ENCODE peak calls at places on chromosome 13, in nine cellular contexts. W is mucosa of descending colon; X is neural progenitor cell; B is A549; Z is transverse colon; V is upper lobe of left lung; U is thoracic aorta; G is CD8-positive, alpha-beta T cell; I is body of pancreas. J is an unnamed sample.

GRCh38 chr13:51585696-51586095 is 1.4 kb downstream of the WDFY2 start:
- DNase-seq in W (no peak), X (no peak), B (no peak), Z (no peak), V (no peak), U (no peak), G (no peak), I (no peak), J (no peak)

GRCh38 chr13:100811431-100811830 is 136.8 kb upstream of the TMTC4 start:
- DNase-seq in W (no peak), X (no peak), B (no peak), Z (no peak), V (no peak), U (no peak), G (no peak), I (no peak), J (no peak)

GRCh38 chr13:39257642-39258041 is 219.4 kb downstream of the NHLRC3 start:
- DNase-seq in W (no peak), X (no peak), B (no peak), Z (no peak), V (no peak), U (no peak), G (no peak), I (no peak), J (no peak)

GRCh38 chr13:59880468-59880867 is 283.3 kb downstream of the DIAPH3 start:
- DNase-seq in W (no peak), X (no peak), B (no peak), Z (no peak), V (no peak), U (no peak), G (no peak), I (no peak), J (no peak)

GRCh38 chr13:77928909-77929308 is 10.3 kb upstream of the EDNRB start:
- DNase-seq in W (no peak), X (no peak), B (no peak), Z (no peak), V (no peak), U (no peak), G (no peak), I (no peak), J (no peak)

GRCh38 chr13:38687246-38688229 is 661 bp downstream of the FREM2 start:
- DNase-seq in W (peak; percentile 7), X (peak; percentile 68), B (no peak), Z (no peak), V (peak; percentile 87), U (no peak), G (no peak), I (peak; percentile 28), J (no peak)

GRCh38 chr13:24050796-24051715 is 109.5 kb upstream of the SPATA13 start:
- DNase-seq in W (no peak), X (no peak), B (no peak), Z (no peak), V (no peak), U (no peak), G (no peak), I (no peak), J (no peak)

GRCh38 chr13:59532405-59532804 is 631.3 kb downstream of the DIAPH3 start:
- DNase-seq in W (no peak), X (no peak), B (no peak), Z (no peak), V (no peak), U (no peak), G (no peak), I (no peak), J (no peak)

GRCh38 chr13:86974251-86974994 is 696.7 kb upstream of the SLITRK5 start:
- DNase-seq in W (no peak), X (no peak), B (no peak), Z (no peak), V (peak; percentile 21), U (no peak), G (no peak), I (no peak), J (no peak)

GRCh38 chr13:50104493-50104892 is 89.2 kb downstream of the KCNRG start:
- DNase-seq in W (no peak), X (no peak), B (no peak), Z (no peak), V (no peak), U (no peak), G (no peak), I (no peak), J (no peak)

GRCh38 chr13:68257111-68257842 is 1027.1 kb upstream of the PCDH9 start:
- DNase-seq in W (no peak), X (no peak), B (no peak), Z (no peak), V (no peak), U (no peak), G (no peak), I (no peak), J (no peak)

GRCh38 chr13:40200273-40200978 is 466.0 kb downstream of the FOXO1 start:
- DNase-seq in W (no peak), X (no peak), B (no peak), Z (no peak), V (no peak), U (no peak), G (no peak), I (no peak), J (no peak)

GRCh38 chr13:36332986-36333385 is 13.2 kb downstream of the SPART start:
- DNase-seq in W (no peak), X (no peak), B (no peak), Z (no peak), V (no peak), U (no peak), G (no peak), I (no peak), J (no peak)

GRCh38 chr13:88908896-88909535 is 1237.8 kb downstream of the SLITRK5 start:
- DNase-seq in W (no peak), X (peak; percentile 4), B (no peak), Z (no peak), V (no peak), U (no peak), G (no peak), I (no peak), J (no peak)

GRCh38 chr13:110916671-110917142 is 1.8 kb upstream of the ANKRD10 start:
- DNase-seq in W (no peak), X (no peak), B (no peak), Z (no peak), V (no peak), U (no peak), G (no peak), I (no peak), J (no peak)

GRCh38 chr13:64529874-64530485 is 2700.2 kb downstream of the PCDH9 start:
- DNase-seq in W (no peak), X (peak; percentile 20), B (peak; percentile 1), Z (no peak), V (no peak), U (no peak), G (no peak), I (no peak), J (no peak)

GRCh38 chr13:74966814-74967213 is 515.2 kb downstream of the TBC1D4 start:
- DNase-seq in W (no peak), X (peak; percentile 41), B (no peak), Z (no peak), V (no peak), U (no peak), G (no peak), I (no peak), J (no peak)

DNA sequence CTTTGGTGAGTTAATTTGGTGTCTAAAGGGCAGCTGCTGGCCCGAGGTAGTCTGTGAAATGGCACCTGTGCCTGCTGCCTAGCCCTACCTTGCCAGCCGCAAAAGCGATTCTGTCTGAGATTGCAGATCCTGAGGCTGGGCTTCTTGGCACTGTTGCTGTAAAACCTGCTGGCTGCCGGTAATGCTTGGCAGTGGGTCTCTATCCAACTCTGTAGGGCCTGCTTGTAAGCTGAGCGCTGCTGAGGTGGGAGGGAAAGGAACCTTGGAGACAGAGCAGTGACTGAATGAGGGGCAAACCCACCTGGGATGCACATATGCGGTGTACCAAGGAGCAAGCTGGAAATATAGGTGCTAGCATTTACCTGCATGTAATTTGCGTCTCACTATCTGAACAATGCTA is 11.7 kb downstream of the LCP1 start:
- DNase-seq in W (no peak), X (no peak), B (no peak), Z (no peak), V (no peak), U (no peak), G (no peak), I (peak; percentile 32), J (no peak)
- H3K4me1 ChIP-seq in W (no peaks in the 10 kb centered on the region), X (peaks cover 14% of the 10 kb centered on the region), B (no peaks in the 10 kb centered on the region), Z (no peaks in the 10 kb centered on the region), V (peaks cover 43% of the 10 kb centered on the region), U (no peaks in the 10 kb centered on the region), G (peaks cover 98% of the 10 kb centered on the region), I (no peaks in the 10 kb centered on the region), J (peaks cover 4% of the 10 kb centered on the region)

DNA sequence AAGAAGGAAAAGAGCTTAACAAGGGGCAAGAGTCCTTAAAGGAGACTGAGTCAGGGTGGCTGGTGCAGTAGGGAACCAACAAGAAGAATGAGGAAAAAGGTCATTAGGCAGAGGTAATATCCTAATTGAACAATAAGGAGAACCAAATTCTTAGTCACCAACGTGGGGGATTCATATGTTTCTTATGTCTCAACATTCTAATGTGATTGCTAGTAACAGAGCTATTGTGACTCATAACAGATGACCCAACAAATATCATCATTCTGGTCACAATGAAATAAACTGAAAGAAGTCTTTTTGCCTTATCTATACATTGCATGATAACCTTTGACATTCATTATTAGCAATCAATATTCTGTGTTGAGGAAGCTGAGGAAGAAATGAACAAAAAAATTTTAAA is 101.7 kb downstream of the RAP2A start:
- DNase-seq in W (no peak), X (no peak), B (no peak), Z (no peak), V (no peak), U (no peak), G (no peak), I (no peak), J (no peak)
- TF ChIP-seq CTCF in W (no peak), X (no peak), B (no peak), Z (no peak), V (no peak), U (no peak), G (no peak), I (no peak), J (no peak)

GRCh38 chr13:20439261-20439660 is 86.4 kb downstream of the CRYL1 start:
- DNase-seq in W (no peak), X (no peak), B (no peak), Z (no peak), V (no peak), U (no peak), G (no peak), I (no peak), J (no peak)
- H3K4me1 ChIP-seq in W (peaks cover 16% of the 10 kb centered on the region), X (peaks cover 15% of the 10 kb centered on the region), B (no peaks in the 10 kb centered on the region), Z (peaks cover 10% of the 10 kb centered on the region), V (no peaks in the 10 kb centered on the region), U (no peaks in the 10 kb centered on the region), G (no peaks in the 10 kb centered on the region), I (peaks cover 6% of the 10 kb centered on the region), J (no peaks in the 10 kb centered on the region)

GRCh38 chr13:28056426-28056825 is 44.0 kb downstream of the FLT3 start:
- DNase-seq in W (no peak), X (no peak), B (no peak), Z (peak; percentile 37), V (no peak), U (no peak), G (no peak), I (no peak), J (no peak)

GRCh38 chr13:28056970-28057712 is 43.2 kb downstream of the FLT3 start:
- DNase-seq in W (no peak), X (no peak), B (no peak), Z (no peak), V (no peak), U (no peak), G (no peak), I (no peak), J (no peak)

GRCh38 chr13:28055362-28055761 is 45.0 kb downstream of the FLT3 start:
- DNase-seq in W (no peak), X (no peak), B (no peak), Z (no peak), V (no peak), U (no peak), G (no peak), I (no peak), J (no peak)

GRCh38 chr13:28059214-28059613 is 41.2 kb downstream of the FLT3 start:
- DNase-seq in W (peak; percentile 84), X (peak; percentile 62), B (peak; percentile 33), Z (peak; percentile 51), V (no peak), U (no peak), G (peak; percentile 48), I (peak; percentile 41), J (peak; percentile 62)
- TF ChIP-seq CTCF in W (no peak), X (peak; percentile 58), B (peak; percentile 37), Z (peak; percentile 45), V (no peak), U (no peak), G (peak; percentile 21), I (peak; percentile 62), J (peak; percentile 48)

J was measured in right lobe of liver.